ENCODE peak calls at places on chromosomes 7 and 10, in eight cellular contexts. One of them, this sample, is unnamed.

GRCh38 chr7:82410461-82410860 is 33.1 kb downstream of the CACNA2D1 start:
- DNase-seq in transverse colon: no peak
- DNase-seq in HCT116: no peak
- DNase-seq in prostate gland: peak
- DNase-seq in GM23338: peak
- DNase-seq in upper lobe of left lung: no peak
- DNase-seq in SK-N-SH: no peak
- DNase-seq in spleen: peak
- DNase-seq in this sample: no peak

GRCh38 chr10:103648951-103649532 is 155.5 kb downstream of the NEURL1 start:
- DNase-seq in prostate gland: no peak
- DNase-seq in HCT116: no peak
- DNase-seq in transverse colon: no peak
- DNase-seq in spleen: no peak
- DNase-seq in upper lobe of left lung: no peak
- DNase-seq in GM23338: no peak
- DNase-seq in SK-N-SH: no peak
- DNase-seq in this sample: no peak

GRCh38 chr7:101725911-101726310 is 91.5 kb upstream of the CUX1 start:
- DNase-seq in spleen: no peak
- DNase-seq in GM23338: no peak
- DNase-seq in upper lobe of left lung: no peak
- DNase-seq in transverse colon: no peak
- DNase-seq in SK-N-SH: no peak
- DNase-seq in prostate gland: no peak
- DNase-seq in HCT116: no peak
- DNase-seq in this sample: no peak

GRCh38 chr7:4682621-4683042 is 537 bp downstream of the FOXK1 start:
- DNase-seq in spleen: peak
- DNase-seq in SK-N-SH: no peak
- DNase-seq in GM23338: peak
- DNase-seq in upper lobe of left lung: peak
- DNase-seq in transverse colon: peak
- DNase-seq in HCT116: no peak
- DNase-seq in prostate gland: peak
- DNase-seq in this sample: no peak

GRCh38 chr10:122126763-122127659 is 138.0 kb downstream of the TACC2 start:
- DNase-seq in upper lobe of left lung: no peak
- DNase-seq in prostate gland: peak
- DNase-seq in GM23338: peak
- DNase-seq in transverse colon: no peak
- DNase-seq in SK-N-SH: no peak
- DNase-seq in spleen: no peak
- DNase-seq in HCT116: peak
- DNase-seq in this sample: no peak

GRCh38 chr7:2928613-2929311 is 84.7 kb upstream of the GNA12 start:
- DNase-seq in GM23338: no peak
- DNase-seq in transverse colon: no peak
- DNase-seq in prostate gland: no peak
- DNase-seq in SK-N-SH: peak
- DNase-seq in HCT116: no peak
- DNase-seq in upper lobe of left lung: peak
- DNase-seq in spleen: peak
- DNase-seq in this sample: no peak

GRCh38 chr7:144907577-144907976 is 71.7 kb upstream of the TPK1 start:
- DNase-seq in prostate gland: no peak
- DNase-seq in spleen: no peak
- DNase-seq in HCT116: no peak
- DNase-seq in SK-N-SH: no peak
- DNase-seq in GM23338: no peak
- DNase-seq in transverse colon: no peak
- DNase-seq in upper lobe of left lung: no peak
- DNase-seq in this sample: no peak

GRCh38 chr10:100345570-100346330 is 1.3 kb upstream of the SCD start:
- DNase-seq in SK-N-SH: no peak
- DNase-seq in spleen: no peak
- DNase-seq in GM23338: peak
- DNase-seq in upper lobe of left lung: no peak
- DNase-seq in HCT116: no peak
- DNase-seq in prostate gland: no peak
- DNase-seq in transverse colon: no peak
- DNase-seq in this sample: no peak

GRCh38 chr7:23617482-23617881 is 20.3 kb downstream of the CCDC126 start:
- DNase-seq in spleen: no peak
- DNase-seq in HCT116: no peak
- DNase-seq in upper lobe of left lung: no peak
- DNase-seq in SK-N-SH: no peak
- DNase-seq in prostate gland: no peak
- DNase-seq in transverse colon: no peak
- DNase-seq in GM23338: no peak
- DNase-seq in this sample: no peak

GRCh38 chr7:79282051-79282694 is 171.3 kb downstream of the MAGI2 start:
- DNase-seq in transverse colon: no peak
- DNase-seq in upper lobe of left lung: no peak
- DNase-seq in HCT116: peak
- DNase-seq in GM23338: peak
- DNase-seq in SK-N-SH: peak
- DNase-seq in spleen: no peak
- DNase-seq in prostate gland: no peak
- DNase-seq in this sample: peak

GRCh38 chr7:106017657-106018056 is 54.6 kb downstream of the CDHR3 start:
- DNase-seq in spleen: no peak
- DNase-seq in HCT116: no peak
- DNase-seq in prostate gland: no peak
- DNase-seq in GM23338: no peak
- DNase-seq in upper lobe of left lung: no peak
- DNase-seq in SK-N-SH: no peak
- DNase-seq in transverse colon: no peak
- DNase-seq in this sample: no peak

GRCh38 chr10:113753020-113753692 is 1.7 kb downstream of the PLEKHS1 start:
- DNase-seq in transverse colon: peak
- DNase-seq in SK-N-SH: peak
- DNase-seq in spleen: no peak
- DNase-seq in prostate gland: no peak
- DNase-seq in upper lobe of left lung: no peak
- DNase-seq in HCT116: no peak
- DNase-seq in GM23338: peak
- DNase-seq in this sample: no peak

GRCh38 chr10:49082767-49083166 is 32.6 kb downstream of the VSTM4 start:
- DNase-seq in transverse colon: no peak
- DNase-seq in GM23338: no peak
- DNase-seq in SK-N-SH: no peak
- DNase-seq in upper lobe of left lung: peak
- DNase-seq in HCT116: no peak
- DNase-seq in spleen: no peak
- DNase-seq in prostate gland: no peak
- DNase-seq in this sample: no peak

GRCh38 chr10:24957624-24958435 is 5.4 kb upstream of the PRTFDC1 start:
- DNase-seq in SK-N-SH: no peak
- DNase-seq in GM23338: no peak
- DNase-seq in spleen: no peak
- DNase-seq in transverse colon: no peak
- DNase-seq in upper lobe of left lung: no peak
- DNase-seq in prostate gland: no peak
- DNase-seq in HCT116: peak
- DNase-seq in this sample: no peak

GRCh38 chr10:49412571-49412970 is 16.7 kb upstream of the DRGX start:
- DNase-seq in GM23338: no peak
- DNase-seq in SK-N-SH: no peak
- DNase-seq in transverse colon: no peak
- DNase-seq in spleen: no peak
- DNase-seq in HCT116: no peak
- DNase-seq in prostate gland: no peak
- DNase-seq in upper lobe of left lung: peak
- DNase-seq in this sample: no peak

GRCh38 chr10:806451-807162 is 117.1 kb upstream of the DIP2C start:
- DNase-seq in prostate gland: no peak
- DNase-seq in HCT116: no peak
- DNase-seq in upper lobe of left lung: peak
- DNase-seq in transverse colon: no peak
- DNase-seq in spleen: no peak
- DNase-seq in GM23338: no peak
- DNase-seq in SK-N-SH: no peak
- DNase-seq in this sample: no peak

DNA sequence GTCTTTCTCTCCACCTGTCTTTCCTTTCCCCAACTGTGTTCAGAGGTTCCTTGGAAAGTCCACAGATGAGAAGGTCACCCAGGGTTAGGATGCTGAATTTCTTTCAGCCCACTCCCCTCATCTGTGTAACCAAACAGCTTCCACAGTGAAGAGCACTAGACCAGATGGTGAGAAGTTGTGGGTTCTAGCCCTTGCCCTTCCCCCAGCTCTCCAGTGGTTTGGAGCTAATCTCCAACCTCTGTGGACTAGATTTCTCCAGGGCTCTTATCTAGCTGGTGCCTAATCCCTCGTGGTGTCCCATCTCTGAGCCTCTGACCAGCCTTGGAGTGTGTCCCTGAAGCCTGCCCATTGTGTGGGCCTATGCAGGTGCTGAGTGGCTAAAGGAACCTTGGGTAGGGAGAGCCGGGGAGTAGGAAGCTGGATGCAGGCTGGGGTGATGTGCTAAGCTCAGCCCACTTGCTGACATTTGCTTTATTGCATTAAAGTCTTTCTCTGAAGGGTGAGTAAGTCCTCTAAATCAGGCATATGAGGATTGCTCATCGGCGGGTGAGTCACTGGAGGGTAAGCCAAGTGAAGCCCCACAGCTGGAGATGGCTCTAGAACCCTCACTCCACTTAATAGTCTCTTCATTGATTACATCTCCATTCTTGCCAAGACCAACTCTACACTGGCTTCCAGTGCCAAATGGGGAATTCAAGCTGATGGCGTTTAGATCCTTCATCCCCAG is 14.9 kb downstream of the DUSP5 start:
- DNase-seq in HCT116: no peak
- DNase-seq in spleen: no peak
- DNase-seq in SK-N-SH: no peak
- DNase-seq in GM23338: no peak
- DNase-seq in upper lobe of left lung: no peak
- DNase-seq in prostate gland: no peak
- DNase-seq in transverse colon: no peak
- DNase-seq in this sample: no peak
- TF ChIP-seq POLR2AphosphoS5 in HCT116: peak
- TF ChIP-seq POLR2AphosphoS5 in spleen: no peak
- TF ChIP-seq POLR2AphosphoS5 in SK-N-SH: peak
- TF ChIP-seq POLR2AphosphoS5 in GM23338: peak
- TF ChIP-seq POLR2AphosphoS5 in upper lobe of left lung: no peak
- TF ChIP-seq POLR2AphosphoS5 in prostate gland: no peak
- TF ChIP-seq POLR2AphosphoS5 in transverse colon: no peak
- TF ChIP-seq POLR2AphosphoS5 in this sample: no peak

DNA sequence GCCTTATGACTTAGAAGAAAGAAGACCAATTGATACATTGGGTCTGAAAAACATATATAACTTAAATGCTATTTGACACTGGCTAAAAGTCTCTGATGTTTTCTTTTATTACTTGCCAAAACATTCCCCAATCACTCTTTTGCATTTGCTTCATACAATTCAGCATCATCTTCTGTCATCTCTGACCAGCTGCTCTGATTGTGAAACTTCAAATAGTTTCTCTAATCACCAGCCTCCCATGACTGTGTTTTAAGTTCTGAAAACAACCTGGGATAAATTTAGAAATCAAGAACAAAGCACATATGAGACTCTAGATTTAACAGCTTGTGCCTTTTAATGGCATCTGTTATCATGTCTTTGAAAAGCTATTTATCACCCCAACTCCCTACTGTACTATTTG is 208.4 kb upstream of the KCND2 start:
- DNase-seq in transverse colon: no peak
- DNase-seq in SK-N-SH: no peak
- DNase-seq in upper lobe of left lung: no peak
- DNase-seq in GM23338: no peak
- DNase-seq in spleen: no peak
- DNase-seq in prostate gland: no peak
- DNase-seq in HCT116: no peak
- DNase-seq in this sample: no peak
- H3K27ac ChIP-seq in transverse colon: no peak
- H3K27ac ChIP-seq in SK-N-SH: no peak
- H3K27ac ChIP-seq in upper lobe of left lung: no peak
- H3K27ac ChIP-seq in GM23338: no peak
- H3K27ac ChIP-seq in spleen: no peak
- H3K27ac ChIP-seq in prostate gland: no peak
- H3K27ac ChIP-seq in HCT116: no peak
- H3K27ac ChIP-seq in this sample: no peak

DNA sequence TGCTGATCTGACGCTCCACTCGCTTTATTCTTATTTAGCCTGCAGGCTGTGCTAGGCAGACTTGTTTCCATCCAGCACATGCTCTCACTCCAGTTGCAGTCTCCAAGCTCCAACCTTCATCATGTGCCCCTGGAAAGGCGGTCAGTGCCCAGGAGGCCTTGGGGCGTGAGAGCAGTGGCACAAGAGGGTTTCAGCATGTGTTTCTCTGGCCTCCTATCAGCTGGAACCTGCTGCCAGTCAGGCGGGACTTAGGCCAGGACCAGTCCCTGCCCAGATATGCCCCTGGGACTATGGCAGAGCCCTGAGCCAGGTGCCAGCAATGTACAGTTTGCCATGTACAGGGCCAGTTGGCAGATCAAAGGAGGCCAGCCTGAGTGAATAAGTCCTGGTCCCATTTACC is 330.2 kb upstream of the FZD1 start:
- DNase-seq in SK-N-SH: peak
- DNase-seq in upper lobe of left lung: no peak
- DNase-seq in HCT116: no peak
- DNase-seq in prostate gland: no peak
- DNase-seq in transverse colon: no peak
- DNase-seq in spleen: no peak
- DNase-seq in GM23338: no peak
- DNase-seq in this sample: no peak
- TF ChIP-seq POLR2AphosphoS5 in SK-N-SH: no peak
- TF ChIP-seq POLR2AphosphoS5 in upper lobe of left lung: no peak
- TF ChIP-seq POLR2AphosphoS5 in HCT116: no peak
- TF ChIP-seq POLR2AphosphoS5 in prostate gland: no peak
- TF ChIP-seq POLR2AphosphoS5 in transverse colon: no peak
- TF ChIP-seq POLR2AphosphoS5 in spleen: no peak
- TF ChIP-seq POLR2AphosphoS5 in GM23338: no peak
- TF ChIP-seq POLR2AphosphoS5 in this sample: no peak

DNA sequence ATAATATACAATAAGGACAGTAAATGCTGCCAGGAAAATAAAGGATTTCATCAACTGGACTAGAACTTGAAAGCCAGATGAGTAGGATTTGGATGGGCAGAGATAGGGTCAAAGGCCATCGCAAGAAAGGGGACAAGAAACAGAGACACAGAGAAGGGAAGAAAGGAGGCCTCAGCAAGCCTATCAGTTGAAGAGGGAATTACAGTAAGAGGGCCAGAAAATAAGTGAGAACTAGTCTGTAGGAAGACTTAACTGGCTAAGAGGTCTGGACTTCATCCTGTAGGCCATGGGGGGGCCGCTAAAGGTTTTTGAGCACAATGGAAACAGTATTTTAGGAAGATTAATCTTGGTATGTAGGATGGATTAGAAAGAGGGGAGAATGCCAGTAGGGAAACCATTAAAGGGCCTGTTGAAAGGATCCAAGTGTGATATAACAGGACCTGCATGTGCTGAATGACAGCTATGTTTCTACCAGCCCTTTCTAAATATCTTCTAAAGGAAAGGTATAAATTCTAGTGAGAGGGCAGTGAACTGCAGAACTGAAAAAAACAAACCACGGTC is 174.4 kb downstream of the CHCHD3 start:
- DNase-seq in spleen: no peak
- DNase-seq in upper lobe of left lung: no peak
- DNase-seq in transverse colon: no peak
- DNase-seq in SK-N-SH: no peak
- DNase-seq in GM23338: peak
- DNase-seq in prostate gland: no peak
- DNase-seq in HCT116: no peak
- DNase-seq in this sample: no peak
- H3K27ac ChIP-seq in spleen: no peak
- H3K27ac ChIP-seq in upper lobe of left lung: no peak
- H3K27ac ChIP-seq in transverse colon: no peak
- H3K27ac ChIP-seq in SK-N-SH: no peak
- H3K27ac ChIP-seq in GM23338: no peak
- H3K27ac ChIP-seq in prostate gland: no peak
- H3K27ac ChIP-seq in HCT116: no peak
- H3K27ac ChIP-seq in this sample: no peak

GRCh38 chr10:132518572-132519381 is 18.8 kb upstream of the INPP5A start:
- DNase-seq in HCT116: peak
- DNase-seq in transverse colon: peak
- DNase-seq in spleen: peak
- DNase-seq in SK-N-SH: no peak
- DNase-seq in upper lobe of left lung: peak
- DNase-seq in GM23338: peak
- DNase-seq in prostate gland: peak
- DNase-seq in this sample: no peak
- TF ChIP-seq POLR2AphosphoS5 in HCT116: peak
- TF ChIP-seq POLR2AphosphoS5 in transverse colon: no peak
- TF ChIP-seq POLR2AphosphoS5 in spleen: peak
- TF ChIP-seq POLR2AphosphoS5 in SK-N-SH: no peak
- TF ChIP-seq POLR2AphosphoS5 in upper lobe of left lung: peak
- TF ChIP-seq POLR2AphosphoS5 in GM23338: peak
- TF ChIP-seq POLR2AphosphoS5 in prostate gland: peak
- TF ChIP-seq POLR2AphosphoS5 in this sample: no peak